ENCODE peak calls at places on chromosomes 6 and 20, in eight cellular contexts. W is CD8-positive, alpha-beta T cell; A is tibial nerve; R is pancreas; C is cardiac muscle cell; Q is tibial artery; Y is CD4-positive, alpha-beta memory T cell; N is heart right ventricle. P is an unnamed sample.
A peak's percentile ranks its signal among the peaks of the same experiment; 100 is the strongest.

GRCh38 chr6:83870649-83871048 is 11.2 kb downstream of the CYB5R4 start:
- DNase-seq in W (no peak), A (no peak), R (no peak), C (no peak), Q (no peak), Y (no peak), N (no peak), P (no peak)

GRCh38 chr20:24878657-24879056 is 70.4 kb upstream of the CST7 start:
- DNase-seq in W (no peak), A (no peak), R (no peak), C (no peak), Q (no peak), Y (no peak), N (no peak), P (no peak)

GRCh38 chr20:64041040-64041780 is 5.2 kb downstream of the C20orf204 start:
- DNase-seq in W (no peak), A (no peak), R (no peak), C (no peak), Q (no peak), Y (no peak), N (no peak), P (no peak)

GRCh38 chr6:169800116-169800667 is 48.8 kb downstream of the ERMARD start:
- DNase-seq in W (no peak), A (no peak), R (no peak), C (no peak), Q (no peak), Y (no peak), N (no peak), P (no peak)

GRCh38 chr6:143957679-143958274 is 50.3 kb downstream of the PLAGL1 start:
- DNase-seq in W (no peak), A (no peak), R (no peak), C (no peak), Q (no peak), Y (no peak), N (no peak), P (no peak)

GRCh38 chr6:101401792-101402617 is 8.5 kb downstream of the GRIK2 start:
- DNase-seq in W (no peak), A (no peak), R (no peak), C (peak; percentile 61), Q (no peak), Y (no peak), N (no peak), P (peak; percentile 25)

GRCh38 chr6:162099685-162100084 is 627.9 kb downstream of the PRKN start:
- DNase-seq in W (no peak), A (no peak), R (no peak), C (no peak), Q (no peak), Y (no peak), N (no peak), P (no peak)

GRCh38 chr6:111626446-111626845 is 20.8 kb upstream of the TRAF3IP2 start:
- DNase-seq in W (no peak), A (no peak), R (no peak), C (no peak), Q (no peak), Y (no peak), N (peak; percentile 24), P (no peak)

GRCh38 chr6:139577991-139578604 is 203.7 kb upstream of the CITED2 start:
- DNase-seq in W (no peak), A (no peak), R (no peak), C (no peak), Q (no peak), Y (no peak), N (no peak), P (no peak)

GRCh38 chr6:114240800-114241199 is 102.0 kb downstream of the HS3ST5 start:
- DNase-seq in W (no peak), A (no peak), R (no peak), C (no peak), Q (no peak), Y (no peak), N (no peak), P (no peak)

GRCh38 chr6:144736763-144737162 is 451.6 kb downstream of the UTRN start:
- DNase-seq in W (no peak), A (no peak), R (no peak), C (no peak), Q (no peak), Y (peak; percentile 37), N (no peak), P (no peak)

GRCh38 chr6:101544286-101544685 is 150.8 kb downstream of the GRIK2 start:
- DNase-seq in W (no peak), A (no peak), R (no peak), C (no peak), Q (no peak), Y (no peak), N (no peak), P (no peak)

GRCh38 chr6:160730911-160731310 is 28.9 kb downstream of the PLG start:
- DNase-seq in W (no peak), A (no peak), R (no peak), C (peak; percentile 26), Q (no peak), Y (no peak), N (no peak), P (no peak)

GRCh38 chr20:49866051-49866450 is 49.3 kb downstream of the SPATA2 start:
- DNase-seq in W (no peak), A (no peak), R (no peak), C (no peak), Q (no peak), Y (no peak), N (no peak), P (no peak)

GRCh38 chr20:16922834-16923233 is 174.7 kb downstream of the OTOR start:
- DNase-seq in W (no peak), A (no peak), R (no peak), C (no peak), Q (no peak), Y (no peak), N (no peak), P (no peak)

DNA sequence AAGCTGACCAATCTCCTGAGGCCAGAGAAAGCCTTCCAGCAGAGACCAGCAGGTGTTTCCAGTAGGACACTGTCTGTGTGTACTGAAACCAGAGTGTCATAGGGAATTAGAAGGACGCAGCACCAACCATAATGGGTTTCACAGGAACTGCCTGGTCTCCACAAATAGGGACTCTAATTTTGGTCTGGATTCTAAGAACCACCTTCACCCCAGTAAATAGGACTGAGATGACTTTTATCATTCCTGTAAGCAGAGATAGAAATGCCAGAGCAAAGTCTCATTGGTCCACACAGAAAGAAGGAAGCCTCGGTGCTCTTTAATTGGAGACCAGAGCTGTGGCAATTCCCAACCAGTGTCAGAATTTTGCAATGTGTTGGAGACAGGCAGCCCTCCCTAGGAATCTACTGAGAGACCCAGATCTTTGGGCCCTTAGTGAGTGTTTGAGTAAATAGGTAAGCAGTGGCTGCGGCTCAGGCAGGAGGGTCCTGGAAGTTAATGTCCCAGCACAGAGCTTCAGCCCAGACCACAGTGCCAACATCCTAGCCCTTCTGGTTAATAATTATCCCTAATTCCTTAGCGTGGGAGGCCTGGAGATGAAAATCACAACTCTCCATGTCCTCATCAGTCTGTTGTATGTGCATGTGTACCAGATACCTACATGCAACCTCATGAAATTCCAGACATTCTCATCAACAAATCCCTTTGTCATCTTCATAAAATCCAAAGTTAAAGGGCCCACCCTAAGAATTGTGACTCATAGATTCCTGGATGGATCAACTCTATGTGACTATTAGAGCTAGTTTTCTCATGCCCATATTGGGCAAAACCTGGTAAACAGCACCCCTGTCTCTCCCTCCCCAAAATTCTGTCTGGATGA is 81.2 kb downstream of the UNC5CL start:
- DNase-seq in W (no peak), A (no peak), R (no peak), C (no peak), Q (no peak), Y (no peak), N (no peak), P (no peak)
- H3K27ac ChIP-seq in W (no peak overlapping the region), A (no peak overlapping the region), R (no peak overlapping the region), C (no peak overlapping the region), Q (no peak overlapping the region), Y (no peak overlapping the region), N (no peak overlapping the region), P (no peak overlapping the region)

GRCh38 chr6:156383059-156383458 is 394.1 kb upstream of the ARID1B start:
- DNase-seq in W (no peak), A (no peak), R (no peak), C (no peak), Q (no peak), Y (no peak), N (no peak), P (no peak)

GRCh38 chr6:156379946-156380707 is 397.1 kb upstream of the ARID1B start:
- DNase-seq in W (no peak), A (no peak), R (no peak), C (no peak), Q (no peak), Y (no peak), N (no peak), P (no peak)

GRCh38 chr6:156378853-156379252 is 398.3 kb upstream of the ARID1B start:
- DNase-seq in W (no peak), A (no peak), R (no peak), C (no peak), Q (no peak), Y (peak; percentile 41), N (no peak), P (no peak)

DNA sequence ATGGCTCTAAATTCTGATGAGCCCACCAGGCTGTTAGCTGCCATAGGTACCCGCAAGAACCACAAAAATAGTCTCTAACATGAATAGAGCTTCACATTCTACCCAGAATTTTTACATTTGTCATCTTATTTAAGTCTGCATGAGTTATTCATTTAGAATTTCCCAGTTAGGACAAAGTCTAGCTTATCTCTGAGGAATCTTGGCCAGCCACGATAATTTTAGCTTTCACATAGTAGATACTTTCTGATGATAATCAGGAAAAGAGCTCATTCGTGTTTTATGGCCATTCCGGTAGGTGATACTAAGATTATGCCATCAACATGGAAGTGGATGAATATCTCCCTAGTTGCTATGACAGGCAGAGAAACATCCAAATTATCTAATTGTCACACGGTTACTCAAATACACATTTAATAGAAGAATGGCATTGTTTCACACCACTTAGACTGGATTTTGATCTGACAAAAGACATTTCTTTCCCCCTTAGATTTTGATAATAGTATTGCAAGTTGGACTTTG is 397.7 kb upstream of the ARID1B start:
- DNase-seq in W (no peak), A (no peak), R (no peak), C (no peak), Q (no peak), Y (no peak), N (no peak), P (no peak)
- H3K4me3 ChIP-seq in W (no peak overlapping the region), A (no peak overlapping the region), R (no peak overlapping the region), C (no peak overlapping the region), Q (no peak overlapping the region), Y (no peak overlapping the region), N (no peak overlapping the region), P (no peak overlapping the region)

GRCh38 chr20:48722737-48723191 is 105.0 kb downstream of the PREX1 start:
- DNase-seq in W (no peak), A (no peak), R (peak; percentile 61), C (no peak), Q (peak; percentile 90), Y (no peak), N (no peak), P (no peak)
- H3K27ac ChIP-seq in W (no peak overlapping the region), A (peak overlapping the region; percentile 87), R (peak overlapping the region; percentile 48), C (no peak overlapping the region), Q (peak overlapping the region; percentile 89), Y (no peak overlapping the region), N (peak overlapping the region; percentile 31), P (peak overlapping the region; percentile 96)

DNA sequence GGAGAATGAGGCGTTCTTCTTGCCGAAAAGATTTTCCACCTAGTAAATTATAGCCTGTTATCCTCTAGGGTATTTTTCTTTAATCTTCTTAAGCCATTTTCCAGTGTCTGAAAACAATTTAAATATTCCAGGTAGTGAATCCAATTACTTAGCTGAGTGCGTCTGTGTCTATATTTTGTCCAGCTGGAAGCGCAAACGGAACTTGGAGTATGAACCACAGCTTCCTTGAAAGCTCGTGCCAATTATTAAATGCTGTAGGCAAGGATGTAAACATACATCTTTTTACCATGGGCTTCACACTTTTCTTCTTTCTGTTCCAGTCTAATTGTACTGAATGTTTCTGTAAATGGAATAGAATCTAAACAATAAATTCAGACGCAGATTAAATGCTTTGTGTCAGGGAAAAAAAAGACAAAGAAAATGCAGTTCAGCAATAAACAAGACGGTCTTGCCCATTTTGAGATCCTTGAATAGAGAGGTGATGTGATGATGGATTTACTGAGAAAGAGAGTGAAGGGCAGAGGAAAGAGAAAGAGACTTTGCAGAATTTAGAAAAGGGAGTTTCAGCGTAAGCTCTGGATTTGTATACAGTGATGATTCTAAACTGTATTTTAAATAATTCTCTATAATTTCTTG is 1.9 kb downstream of the PLCB1 start:
- DNase-seq in W (no peak), A (no peak), R (no peak), C (no peak), Q (no peak), Y (no peak), N (no peak), P (no peak)
- H3K4me3 ChIP-seq in W (no peak overlapping the region), A (peak overlapping the region; percentile 75), R (peak overlapping the region; percentile 85), C (no peak overlapping the region), Q (peak overlapping the region; percentile 61), Y (no peak overlapping the region), N (peak overlapping the region; percentile 81), P (peak overlapping the region; percentile 62)

P was measured in dorsolateral prefrontal cortex.